ENCODE peak calls at places on chromosomes 13 and 19, in nine cellular contexts. E is Kasumi-1; K is kidney glomerular epithelial cell; V is NAMALWA; L is stimulated activated naive CD8-positive, alpha-beta T cell treated with anti-CD3 and anti-CD28 coated beads, Interleukin-15, amount 100 ng/mL, for 72 hours; W is AG09309; S is nephron progenitor cell; G is astrocyte of the spinal cord; B is thyroid gland. A is an unnamed sample.
A peak's percentile ranks its signal among the peaks of the same experiment; 100 is the strongest.

GRCh38 chr19:866769-867300 is 7.4 kb downstream of the CFD start:
- DNase-seq in S (no peak), W (no peak), B (no peak), G (no peak), E (no peak), K (no peak), V (no peak), L (no peak), A (no peak)

GRCh38 chr13:75195479-75196111 is 286.4 kb downstream of the TBC1D4 start:
- DNase-seq in S (peak; percentile 20), E (no peak), B (no peak), V (no peak), L (no peak), K (no peak), G (peak; percentile 62), W (no peak), A (no peak)

GRCh38 chr13:111383591-111384440 is 63.4 kb downstream of the TEX29 start:
- DNase-seq in K (no peak), E (no peak), W (no peak), V (no peak), B (no peak), L (no peak), G (no peak), S (no peak), A (no peak)

GRCh38 chr19:2865334-2866221 is 1.6 kb upstream of the ZNF556 start:
- DNase-seq in W (no peak), S (no peak), L (no peak), K (peak; percentile 9), V (no peak), G (no peak), E (no peak), B (no peak), A (no peak)

GRCh38 chr19:17553256-17553655 is 2.2 kb upstream of the COLGALT1 start:
- DNase-seq in B (peak; percentile 14), L (no peak), W (peak; percentile 84), E (peak; percentile 96), V (no peak), S (no peak), K (no peak), G (peak; percentile 93), A (peak; percentile 76)

GRCh38 chr19:48568345-48568886 is 16.4 kb downstream of the SULT2B1 start:
- DNase-seq in V (no peak), L (no peak), K (peak; percentile 92), E (peak; percentile 24), W (no peak), S (peak; percentile 39), B (peak; percentile 97), G (peak; percentile 89), A (peak; percentile 62)

GRCh38 chr19:55474269-55475265 is 1.9 kb upstream of the ZNF628 start:
- DNase-seq in L (no peak), B (no peak), S (no peak), W (peak; percentile 76), E (no peak), K (peak; percentile 97), G (peak; percentile 69), V (no peak), A (no peak)

GRCh38 chr19:42850981-42851717 is 28.4 kb downstream of the PSG1 start:
- DNase-seq in K (peak; percentile 91), V (no peak), E (no peak), S (no peak), L (no peak), W (peak; percentile 91), B (peak; percentile 5), G (peak; percentile 87), A (peak; percentile 99)

GRCh38 chr19:49475995-49476880 is 2.2 kb downstream of the FLT3LG start:
- DNase-seq in G (no peak), B (peak; percentile 44), W (no peak), K (no peak), E (peak; percentile 63), V (peak; percentile 81), L (peak; percentile 90), S (peak; percentile 86), A (no peak)

GRCh38 chr13:30157616-30157993 is 149.7 kb downstream of the KATNAL1 start:
- DNase-seq in K (no peak), B (no peak), L (no peak), W (no peak), S (no peak), E (no peak), V (no peak), G (no peak), A (no peak)

GRCh38 chr13:22112956-22113750 is 442.3 kb downstream of the FGF9 start:
- DNase-seq in W (no peak), E (no peak), L (no peak), K (peak; percentile 75), S (no peak), V (no peak), B (no peak), G (no peak), A (no peak)

GRCh38 chr13:110306340-110306959 is 507 bp downstream of the COL4A1 start:
- DNase-seq in L (no peak), G (no peak), K (no peak), W (no peak), S (peak; percentile 46), E (no peak), V (no peak), B (peak; percentile 39), A (no peak)